ENCODE peak calls at places on chromosomes 16 and 17, in six cellular contexts. One of them, this sample, is unnamed. For H3K36me3, the result is how much of the 10 kb centered on the place peaks cover.

GRCh38 chr17:71409712-71410111 is 711.1 kb upstream of the SOX9 start:
- DNase-seq in neural progenitor cell: no peak
- DNase-seq in HAP-1: no peak
- DNase-seq in BE2C: no peak
- DNase-seq in hepatocyte: no peak
- DNase-seq in brain microvascular endothelial cell: peak
- DNase-seq in this sample: no peak

GRCh38 chr16:30764816-30765465 is 2.8 kb downstream of the RNF40 start:
- DNase-seq in hepatocyte: no peak
- DNase-seq in BE2C: no peak
- DNase-seq in brain microvascular endothelial cell: no peak
- DNase-seq in neural progenitor cell: no peak
- DNase-seq in HAP-1: no peak
- DNase-seq in this sample: no peak

GRCh38 chr17:13182854-13183253 is 165.0 kb upstream of the ELAC2 start:
- DNase-seq in brain microvascular endothelial cell: no peak
- DNase-seq in HAP-1: no peak
- DNase-seq in hepatocyte: no peak
- DNase-seq in neural progenitor cell: no peak
- DNase-seq in BE2C: no peak
- DNase-seq in this sample: peak

GRCh38 chr17:69936996-69937395 is 138.0 kb upstream of the KCNJ16 start:
- DNase-seq in HAP-1: no peak
- DNase-seq in neural progenitor cell: no peak
- DNase-seq in hepatocyte: no peak
- DNase-seq in brain microvascular endothelial cell: no peak
- DNase-seq in BE2C: no peak
- DNase-seq in this sample: no peak

GRCh38 chr17:58010067-58010799 is 3.2 kb upstream of the SRSF1 start:
- DNase-seq in BE2C: no peak
- DNase-seq in hepatocyte: no peak
- DNase-seq in neural progenitor cell: no peak
- DNase-seq in HAP-1: no peak
- DNase-seq in brain microvascular endothelial cell: no peak
- DNase-seq in this sample: no peak

GRCh38 chr17:1714980-1715802 is 5.0 kb upstream of the TLCD2 start:
- DNase-seq in BE2C: peak
- DNase-seq in hepatocyte: peak
- DNase-seq in brain microvascular endothelial cell: peak
- DNase-seq in neural progenitor cell: peak
- DNase-seq in HAP-1: peak
- DNase-seq in this sample: peak

GRCh38 chr17:21034350-21035235 is 8.2 kb downstream of the USP22 start:
- DNase-seq in BE2C: no peak
- DNase-seq in HAP-1: no peak
- DNase-seq in hepatocyte: no peak
- DNase-seq in brain microvascular endothelial cell: no peak
- DNase-seq in neural progenitor cell: no peak
- DNase-seq in this sample: peak

GRCh38 chr17:65772989-65773388 is 211.5 kb upstream of the AXIN2 start:
- DNase-seq in neural progenitor cell: no peak
- DNase-seq in hepatocyte: no peak
- DNase-seq in brain microvascular endothelial cell: no peak
- DNase-seq in BE2C: no peak
- DNase-seq in HAP-1: no peak
- DNase-seq in this sample: no peak

GRCh38 chr17:30226878-30227277 is 8.6 kb downstream of the SLC6A4 start:
- DNase-seq in brain microvascular endothelial cell: no peak
- DNase-seq in hepatocyte: peak
- DNase-seq in neural progenitor cell: no peak
- DNase-seq in BE2C: no peak
- DNase-seq in HAP-1: no peak
- DNase-seq in this sample: no peak

GRCh38 chr16:11155284-11155806 is 100.7 kb downstream of the SOCS1 start:
- DNase-seq in BE2C: no peak
- DNase-seq in neural progenitor cell: no peak
- DNase-seq in hepatocyte: no peak
- DNase-seq in brain microvascular endothelial cell: peak
- DNase-seq in HAP-1: no peak
- DNase-seq in this sample: no peak

GRCh38 chr17:3911271-3912053 is 4.8 kb downstream of the P2RX1 start:
- DNase-seq in brain microvascular endothelial cell: no peak
- DNase-seq in hepatocyte: no peak
- DNase-seq in neural progenitor cell: no peak
- DNase-seq in BE2C: no peak
- DNase-seq in HAP-1: no peak
- DNase-seq in this sample: peak

GRCh38 chr16:64957246-64957645 is 164.6 kb downstream of the CDH11 start:
- DNase-seq in neural progenitor cell: no peak
- DNase-seq in HAP-1: no peak
- DNase-seq in BE2C: no peak
- DNase-seq in brain microvascular endothelial cell: no peak
- DNase-seq in hepatocyte: no peak
- DNase-seq in this sample: no peak

GRCh38 chr16:12323007-12323699 is 346.6 kb downstream of the SNX29 start:
- DNase-seq in neural progenitor cell: peak
- DNase-seq in hepatocyte: no peak
- DNase-seq in BE2C: no peak
- DNase-seq in HAP-1: no peak
- DNase-seq in brain microvascular endothelial cell: no peak
- DNase-seq in this sample: no peak

GRCh38 chr16:528111-529011 is 849 bp downstream of the CAPN15 start:
- DNase-seq in HAP-1: peak
- DNase-seq in neural progenitor cell: peak
- DNase-seq in brain microvascular endothelial cell: no peak
- DNase-seq in BE2C: peak
- DNase-seq in hepatocyte: peak
- DNase-seq in this sample: peak

GRCh38 chr17:77935121-77935571 is 23.4 kb upstream of the TNRC6C start:
- DNase-seq in neural progenitor cell: peak
- DNase-seq in brain microvascular endothelial cell: no peak
- DNase-seq in HAP-1: no peak
- DNase-seq in BE2C: no peak
- DNase-seq in hepatocyte: no peak
- DNase-seq in this sample: no peak

GRCh38 chr16:81143921-81144471 is 47.8 kb upstream of the GCSH start:
- DNase-seq in BE2C: no peak
- DNase-seq in brain microvascular endothelial cell: no peak
- DNase-seq in HAP-1: no peak
- DNase-seq in hepatocyte: peak
- DNase-seq in neural progenitor cell: no peak
- DNase-seq in this sample: no peak

GRCh38 chr16:4319454-4319853 is 3.6 kb downstream of the GLIS2 start:
- DNase-seq in brain microvascular endothelial cell: no peak
- DNase-seq in HAP-1: no peak
- DNase-seq in neural progenitor cell: no peak
- DNase-seq in BE2C: no peak
- DNase-seq in hepatocyte: no peak
- DNase-seq in this sample: no peak

GRCh38 chr17:61314368-61315078 is 85.1 kb upstream of the TBX2 start:
- DNase-seq in hepatocyte: peak
- DNase-seq in brain microvascular endothelial cell: no peak
- DNase-seq in HAP-1: no peak
- DNase-seq in BE2C: peak
- DNase-seq in neural progenitor cell: no peak
- DNase-seq in this sample: no peak

GRCh38 chr17:4837471-4838305 is 4.5 kb downstream of the MINK1 start:
- DNase-seq in hepatocyte: no peak
- DNase-seq in brain microvascular endothelial cell: no peak
- DNase-seq in neural progenitor cell: no peak
- DNase-seq in HAP-1: no peak
- DNase-seq in BE2C: no peak
- DNase-seq in this sample: no peak

GRCh38 chr17:62562656-62563055 is 64.8 kb upstream of the MRC2 start:
- DNase-seq in BE2C: no peak
- DNase-seq in HAP-1: no peak
- DNase-seq in hepatocyte: no peak
- DNase-seq in neural progenitor cell: no peak
- DNase-seq in brain microvascular endothelial cell: peak
- DNase-seq in this sample: no peak

GRCh38 chr16:30656974-30657865 is 1.0 kb upstream of the FBRS start:
- DNase-seq in neural progenitor cell: no peak
- DNase-seq in BE2C: no peak
- DNase-seq in brain microvascular endothelial cell: no peak
- DNase-seq in hepatocyte: no peak
- DNase-seq in HAP-1: no peak
- DNase-seq in this sample: no peak

GRCh38 chr17:16013943-16014407 is 14.4 kb downstream of the TTC19 start:
- DNase-seq in neural progenitor cell: peak
- DNase-seq in brain microvascular endothelial cell: peak
- DNase-seq in HAP-1: peak
- DNase-seq in hepatocyte: peak
- DNase-seq in BE2C: peak
- DNase-seq in this sample: peak

GRCh38 chr17:1643293-1643998 is 2.1 kb downstream of the SCARF1 start:
- DNase-seq in BE2C: peak
- DNase-seq in HAP-1: peak
- DNase-seq in neural progenitor cell: peak
- DNase-seq in hepatocyte: peak
- DNase-seq in brain microvascular endothelial cell: no peak
- DNase-seq in this sample: peak

GRCh38 chr17:42568341-42569111 is 1.6 kb downstream of the MLX start:
- DNase-seq in HAP-1: no peak
- DNase-seq in neural progenitor cell: no peak
- DNase-seq in brain microvascular endothelial cell: no peak
- DNase-seq in BE2C: no peak
- DNase-seq in hepatocyte: no peak
- DNase-seq in this sample: peak
- H3K4me3 ChIP-seq in HAP-1: no peak
- H3K4me3 ChIP-seq in neural progenitor cell: no peak
- H3K4me3 ChIP-seq in brain microvascular endothelial cell: no peak
- H3K4me3 ChIP-seq in BE2C: no peak
- H3K4me3 ChIP-seq in hepatocyte: no peak
- H3K4me3 ChIP-seq in this sample: no peak

DNA sequence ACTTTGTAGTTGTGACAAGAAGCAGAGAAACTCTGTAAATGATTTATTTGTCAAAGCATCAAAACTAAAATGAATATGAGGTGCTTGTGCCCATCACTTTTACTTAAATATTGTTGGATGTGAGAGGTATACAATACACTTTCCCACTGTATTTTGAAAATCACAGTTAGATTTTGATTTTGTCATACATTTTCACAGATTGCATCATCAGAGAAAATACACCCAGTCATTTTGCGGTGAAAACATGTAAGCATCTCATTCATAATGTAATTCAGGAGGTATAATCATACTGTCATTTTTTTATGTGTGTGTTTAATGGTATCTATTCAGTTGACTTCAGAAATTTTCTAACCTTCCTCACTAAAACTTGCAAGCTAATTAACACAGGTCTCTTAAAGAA is 11.3 kb downstream of the ZNF207 start:
- DNase-seq in brain microvascular endothelial cell: no peak
- DNase-seq in neural progenitor cell: no peak
- DNase-seq in BE2C: no peak
- DNase-seq in hepatocyte: no peak
- DNase-seq in HAP-1: no peak
- DNase-seq in this sample: no peak
- H3K36me3 ChIP-seq in brain microvascular endothelial cell: half or more
- H3K36me3 ChIP-seq in neural progenitor cell: half or more
- H3K36me3 ChIP-seq in BE2C: half or more
- H3K36me3 ChIP-seq in hepatocyte: under half
- H3K36me3 ChIP-seq in HAP-1: half or more
- H3K36me3 ChIP-seq in this sample: half or more

GRCh38 chr16:21160276-21160675 is 1.8 kb downstream of the LDAF1 start:
- DNase-seq in HAP-1: no peak
- DNase-seq in hepatocyte: no peak
- DNase-seq in brain microvascular endothelial cell: no peak
- DNase-seq in neural progenitor cell: no peak
- DNase-seq in BE2C: no peak
- DNase-seq in this sample: no peak
- H3K4me3 ChIP-seq in HAP-1: no peak
- H3K4me3 ChIP-seq in hepatocyte: no peak
- H3K4me3 ChIP-seq in brain microvascular endothelial cell: no peak
- H3K4me3 ChIP-seq in neural progenitor cell: no peak
- H3K4me3 ChIP-seq in BE2C: no peak
- H3K4me3 ChIP-seq in this sample: no peak

DNA sequence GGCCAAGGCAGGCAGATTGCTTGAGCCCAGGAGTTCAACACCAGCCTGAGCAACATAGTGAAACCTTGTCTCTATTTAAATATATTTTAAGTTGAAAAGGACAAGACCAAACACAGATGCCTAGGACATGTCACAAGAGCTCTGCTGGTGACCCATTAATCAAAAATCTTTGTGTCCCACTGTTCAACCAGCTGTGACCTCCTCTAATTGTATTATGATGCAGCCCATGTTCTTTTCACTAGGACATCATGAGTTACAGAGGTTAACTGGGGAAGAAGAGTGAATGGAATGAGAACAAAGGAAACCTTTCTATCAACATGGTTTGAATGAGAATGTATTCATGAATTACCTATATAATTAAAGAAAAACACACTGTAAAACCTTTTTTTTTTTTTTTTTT is 7.0 kb downstream of the EFTUD2 start:
- DNase-seq in BE2C: no peak
- DNase-seq in neural progenitor cell: no peak
- DNase-seq in hepatocyte: no peak
- DNase-seq in HAP-1: peak
- DNase-seq in brain microvascular endothelial cell: no peak
- DNase-seq in this sample: no peak
- H3K36me3 ChIP-seq in BE2C: half or more
- H3K36me3 ChIP-seq in neural progenitor cell: under half
- H3K36me3 ChIP-seq in hepatocyte: under half
- H3K36me3 ChIP-seq in HAP-1: under half
- H3K36me3 ChIP-seq in brain microvascular endothelial cell: under half
- H3K36me3 ChIP-seq in this sample: under half

GRCh38 chr17:76561799-76562268 is 22.0 kb downstream of the PRCD start:
- DNase-seq in hepatocyte: no peak
- DNase-seq in neural progenitor cell: no peak
- DNase-seq in BE2C: no peak
- DNase-seq in brain microvascular endothelial cell: no peak
- DNase-seq in HAP-1: no peak
- DNase-seq in this sample: no peak
- H3K4me3 ChIP-seq in hepatocyte: no peak
- H3K4me3 ChIP-seq in neural progenitor cell: no peak
- H3K4me3 ChIP-seq in BE2C: peak
- H3K4me3 ChIP-seq in brain microvascular endothelial cell: peak
- H3K4me3 ChIP-seq in HAP-1: no peak
- H3K4me3 ChIP-seq in this sample: no peak

GRCh38 chr17:17811381-17812210 is 25.2 kb downstream of the SREBF1 start:
- DNase-seq in neural progenitor cell: peak
- DNase-seq in brain microvascular endothelial cell: no peak
- DNase-seq in BE2C: no peak
- DNase-seq in HAP-1: peak
- DNase-seq in hepatocyte: peak
- DNase-seq in this sample: peak
- H3K36me3 ChIP-seq in neural progenitor cell: under half
- H3K36me3 ChIP-seq in brain microvascular endothelial cell: under half
- H3K36me3 ChIP-seq in BE2C: under half
- H3K36me3 ChIP-seq in HAP-1: half or more
- H3K36me3 ChIP-seq in hepatocyte: under half
- H3K36me3 ChIP-seq in this sample: under half

GRCh38 chr16:57261806-57262205 is 16.7 kb downstream of the ARL2BP start:
- DNase-seq in hepatocyte: no peak
- DNase-seq in BE2C: no peak
- DNase-seq in brain microvascular endothelial cell: no peak
- DNase-seq in HAP-1: no peak
- DNase-seq in neural progenitor cell: no peak
- DNase-seq in this sample: no peak
- H3K4me3 ChIP-seq in hepatocyte: no peak
- H3K4me3 ChIP-seq in BE2C: no peak
- H3K4me3 ChIP-seq in brain microvascular endothelial cell: no peak
- H3K4me3 ChIP-seq in HAP-1: no peak
- H3K4me3 ChIP-seq in neural progenitor cell: no peak
- H3K4me3 ChIP-seq in this sample: no peak

GRCh38 chr17:64503821-64504768 is 2.0 kb downstream of the DDX5 start:
- DNase-seq in BE2C: no peak
- DNase-seq in neural progenitor cell: no peak
- DNase-seq in hepatocyte: no peak
- DNase-seq in HAP-1: no peak
- DNase-seq in brain microvascular endothelial cell: no peak
- DNase-seq in this sample: no peak
- H3K36me3 ChIP-seq in BE2C: half or more
- H3K36me3 ChIP-seq in neural progenitor cell: half or more
- H3K36me3 ChIP-seq in hepatocyte: under half
- H3K36me3 ChIP-seq in HAP-1: half or more
- H3K36me3 ChIP-seq in brain microvascular endothelial cell: half or more
- H3K36me3 ChIP-seq in this sample: under half

This sample was measured in H7.